ENCODE peak calls at places on chromosomes 11 and 22, in four cellular contexts. C is uterus, D is neural progenitor cell, X is mucosa of descending colon. U is an unnamed sample.

GRCh38 chr11:82732734-82733443 is 775 bp downstream of the FAM181B start:
- DNase-seq in C (no peak), D (peak), X (no peak), U (no peak)

GRCh38 chr22:30602049-30602448 is 4.9 kb upstream of the TCN2 start:
- DNase-seq in C (no peak), D (peak), X (no peak), U (no peak)

GRCh38 chr22:45009881-45010531 is at the start of gene PHF21B:
- DNase-seq in C (peak), D (peak), X (peak), U (no peak)

GRCh38 chr22:27754247-27754887 is 47.2 kb downstream of the MN1 start:
- DNase-seq in C (no peak), D (no peak), X (no peak), U (no peak)

GRCh38 chr11:71342951-71343827 is 90.8 kb upstream of the SHANK2 start:
- DNase-seq in C (no peak), D (peak), X (peak), U (no peak)

GRCh38 chr11:123569387-123569786 is 85.0 kb downstream of the SCN3B start:
- DNase-seq in C (no peak), D (no peak), X (no peak), U (no peak)

GRCh38 chr22:19716829-19717105 is 2.5 kb downstream of the SEPTIN5 start:
- DNase-seq in C (no peak), D (no peak), X (no peak), U (no peak)

GRCh38 chr11:78313181-78313788 is 104.3 kb downstream of the GAB2 start:
- DNase-seq in C (peak), D (no peak), X (peak), U (peak)

GRCh38 chr11:38835986-38836385 is 2237.9 kb upstream of the RAG2 start:
- DNase-seq in C (no peak), D (peak), X (no peak), U (no peak)

GRCh38 chr11:39236916-39237315 is 2222.5 kb downstream of the LRRC4C start:
- DNase-seq in C (no peak), D (peak), X (no peak), U (no peak)

GRCh38 chr22:50184004-50184461 is 1.7 kb upstream of the TRABD start:
- DNase-seq in C (peak), D (peak), X (peak), U (no peak)

GRCh38 chr11:85619497-85619896 is 7.6 kb downstream of the DLG2 start:
- DNase-seq in C (no peak), D (no peak), X (no peak), U (peak)

GRCh38 chr22:50398698-50399648 is 55.8 kb downstream of the PPP6R2 start:
- DNase-seq in C (no peak), D (no peak), X (peak), U (no peak)

GRCh38 chr22:25702046-25702445 is 39.9 kb upstream of the MYO18B start:
- DNase-seq in C (no peak), D (no peak), X (no peak), U (no peak)

GRCh38 chr11:45022294-45023064 is 71.8 kb upstream of the TP53I11 start:
- DNase-seq in C (no peak), D (no peak), X (no peak), U (peak)

GRCh38 chr11:59267196-59267595 is 54.5 kb upstream of the MPEG1 start:
- DNase-seq in C (no peak), D (no peak), X (no peak), U (no peak)

GRCh38 chr11:20156280-20156875 is 3.9 kb downstream of the DBX1 start:
- DNase-seq in C (no peak), D (peak), X (peak), U (no peak)

GRCh38 chr11:64560941-64561340 is 30.1 kb upstream of the SLC22A12 start:
- DNase-seq in C (no peak), D (no peak), X (no peak), U (no peak)

GRCh38 chr11:87917111-87917510 is 258.1 kb downstream of the RAB38 start:
- DNase-seq in C (no peak), D (no peak), X (no peak), U (no peak)

GRCh38 chr11:116099541-116099940 is 595.3 kb upstream of the CADM1 start:
- DNase-seq in C (no peak), D (no peak), X (no peak), U (no peak)

GRCh38 chr11:61688368-61689163 is 8.4 kb downstream of the DAGLA start:
- DNase-seq in C (peak), D (no peak), X (peak), U (no peak)

GRCh38 chr22:50581950-50582561 is 593 bp downstream of the CHKB start:
- DNase-seq in C (no peak), D (no peak), X (no peak), U (no peak)

GRCh38 chr11:130109441-130109840 is 39.7 kb downstream of the APLP2 start:
- DNase-seq in C (no peak), D (no peak), X (no peak), U (no peak)

GRCh38 chr11:62919898-62920640 is 1.1 kb downstream of the CHRM1 start:
- DNase-seq in C (no peak), D (peak), X (no peak), U (no peak)

GRCh38 chr11:71580057-71581003 is 2.3 kb downstream of the KRTAP5-11 start:
- DNase-seq in C (peak), D (peak), X (peak), U (peak)

GRCh38 chr11:107998761-107999160 is 9.9 kb upstream of the CUL5 start:
- DNase-seq in C (no peak), D (no peak), X (no peak), U (no peak)

GRCh38 chr11:16632295-16633200 is 105.9 kb upstream of the C11orf58 start:
- DNase-seq in C (no peak), D (peak), X (no peak), U (no peak)

GRCh38 chr11:62179995-62180394 is 10.0 kb upstream of the SCGB1D1 start:
- DNase-seq in C (no peak), D (no peak), X (no peak), U (no peak)

GRCh38 chr11:110715541-110715940 is 3.3 kb upstream of the ARHGAP20 start:
- DNase-seq in C (no peak), D (no peak), X (no peak), U (no peak)

GRCh38 chr11:112339566-112339965 is 78.9 kb upstream of the PLET1 start:
- DNase-seq in C (no peak), D (no peak), X (no peak), U (no peak)

GRCh38 chr11:108253176-108253575 is 30.3 kb downstream of the ATM start:
- DNase-seq in C (no peak), D (no peak), X (no peak), U (no peak)

GRCh38 chr11:126519653-126520573 is 164.4 kb downstream of the ST3GAL4 start:
- DNase-seq in C (peak), D (no peak), X (no peak), U (no peak)

GRCh38 chr22:27405672-27406388 is 395.7 kb downstream of the MN1 start:
- DNase-seq in C (no peak), D (peak), X (peak), U (no peak)

GRCh38 chr11:107756553-107756952 is 44.7 kb upstream of the SLN start:
- DNase-seq in C (no peak), D (peak), X (no peak), U (no peak)

GRCh38 chr11:74685905-74686304 is 45.3 kb downstream of the CHRDL2 start:
- DNase-seq in C (no peak), D (no peak), X (peak), U (no peak)

GRCh38 chr11:272931-273198 is 5.3 kb upstream of the NLRP6 start:
- DNase-seq in C (no peak), D (no peak), X (no peak), U (no peak)

GRCh38 chr11:269146-269890 is 8.9 kb upstream of the NLRP6 start:
- DNase-seq in C (no peak), D (no peak), X (peak), U (peak)

GRCh38 chr11:271316-271715 is 6.9 kb upstream of the NLRP6 start:
- DNase-seq in C (no peak), D (no peak), X (peak), U (no peak)

GRCh38 chr11:272195-272930 is 5.8 kb upstream of the NLRP6 start:
- DNase-seq in C (no peak), D (no peak), X (no peak), U (no peak)

GRCh38 chr11:270451-271208 is 7.6 kb upstream of the NLRP6 start:
- DNase-seq in C (no peak), D (no peak), X (no peak), U (no peak)
- H3K4me3 ChIP-seq in C (no peak), D (no peak), X (no peak), U (no peak)

DNA sequence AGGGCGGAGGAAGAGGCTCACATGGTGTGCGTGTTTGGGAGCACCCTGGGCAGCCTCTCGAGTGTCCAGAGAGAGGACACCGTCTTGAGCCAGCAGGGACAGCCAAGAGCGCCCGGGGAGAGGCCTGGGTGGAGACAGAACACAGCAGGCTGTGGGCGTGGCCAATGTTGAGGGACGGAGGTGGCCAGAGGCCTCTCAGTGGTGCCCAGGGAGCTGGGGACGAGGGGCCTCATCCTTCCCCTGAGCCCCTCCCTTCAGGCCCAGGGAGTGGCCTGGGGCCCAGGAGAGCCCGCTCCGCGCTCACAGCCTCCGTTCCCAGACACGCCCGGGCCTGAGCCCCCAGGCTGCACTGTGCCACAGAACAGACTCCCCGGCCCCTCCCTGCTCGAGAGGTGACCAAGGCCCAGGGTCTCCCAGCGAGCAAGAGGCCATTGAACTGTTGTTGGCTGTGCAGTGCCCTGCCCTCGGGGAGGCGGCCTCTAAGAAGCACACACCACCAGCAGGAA is 48.4 kb downstream of the CDKN1C start:
- DNase-seq in C (peak), D (peak), X (peak), U (no peak)
- TF ChIP-seq CTCF in C (peak), D (peak), X (no peak), U (no peak)

GRCh38 chr22:46761539-46762237 is 762 bp upstream of the TBC1D22A start:
- DNase-seq in C (no peak), D (peak), X (no peak), U (no peak)
- H3K4me3 ChIP-seq in C (peak), D (peak), X (peak), U (peak)

GRCh38 chr11:119907122-119907933 is 178.3 kb upstream of the NECTIN1 start:
- DNase-seq in C (no peak), D (no peak), X (peak), U (no peak)

GRCh38 chr11:119909077-119909476 is 180.1 kb upstream of the NECTIN1 start:
- DNase-seq in C (no peak), D (no peak), X (no peak), U (no peak)

GRCh38 chr11:119906376-119906775 is 177.4 kb upstream of the NECTIN1 start:
- DNase-seq in C (no peak), D (no peak), X (no peak), U (no peak)

GRCh38 chr11:119909495-119909894 is 180.5 kb upstream of the NECTIN1 start:
- DNase-seq in C (no peak), D (no peak), X (no peak), U (no peak)

DNA sequence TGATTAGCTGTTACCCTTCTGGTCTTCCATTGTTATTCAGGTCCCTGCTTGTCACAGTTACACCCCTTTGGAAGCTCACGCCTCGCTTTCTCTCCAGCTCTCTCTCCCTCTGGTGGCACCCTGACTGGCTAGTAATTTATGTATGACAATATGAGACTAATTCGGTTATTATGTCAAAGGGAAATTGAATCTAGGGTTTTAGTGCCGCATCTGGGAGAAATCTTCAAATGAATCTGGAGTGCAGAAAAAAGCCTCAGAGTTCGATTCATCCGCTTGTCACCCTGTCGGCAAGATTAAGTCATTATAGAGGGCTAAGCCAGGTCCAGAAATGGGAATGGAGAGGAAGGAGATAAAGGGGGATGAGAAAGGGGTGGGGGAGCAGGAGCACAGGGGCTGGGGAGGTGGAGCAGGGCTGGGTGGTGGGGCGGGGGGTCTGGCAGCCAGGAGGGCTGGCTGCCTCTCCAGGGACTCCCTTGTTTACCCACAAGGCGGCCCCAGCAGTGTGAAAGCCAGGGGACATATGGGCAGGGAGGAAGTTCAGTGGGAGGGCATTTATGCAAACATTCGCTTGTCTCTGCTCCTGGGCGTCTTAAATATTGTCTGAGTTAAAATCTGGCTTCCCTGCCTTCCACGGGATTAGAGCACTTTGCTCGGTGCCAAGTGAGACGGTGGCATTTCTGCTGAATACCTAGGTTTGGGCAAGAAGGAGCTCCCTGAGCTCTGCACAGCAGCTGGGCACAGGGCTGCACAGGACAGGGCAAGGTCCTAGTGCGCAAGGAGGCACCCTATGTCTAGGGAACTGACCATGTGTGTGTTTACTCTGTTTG is 179.1 kb upstream of the NECTIN1 start:
- DNase-seq in C (no peak), D (no peak), X (peak), U (no peak)
- TF ChIP-seq CTCF in C (no peak), D (no peak), X (no peak), U (no peak)

GRCh38 chr11:42906226-42906625 is 405.6 kb upstream of the API5 start:
- DNase-seq in C (no peak), D (no peak), X (no peak), U (no peak)
- H3K4me3 ChIP-seq in C (no peak), D (no peak), X (no peak), U (no peak)

GRCh38 chr22:17945851-17946690 is 78.3 kb downstream of the MICAL3 start:
- DNase-seq in C (no peak), D (no peak), X (no peak), U (no peak)
- TF ChIP-seq CTCF in C (no peak), D (no peak), X (no peak), U (no peak)

DNA sequence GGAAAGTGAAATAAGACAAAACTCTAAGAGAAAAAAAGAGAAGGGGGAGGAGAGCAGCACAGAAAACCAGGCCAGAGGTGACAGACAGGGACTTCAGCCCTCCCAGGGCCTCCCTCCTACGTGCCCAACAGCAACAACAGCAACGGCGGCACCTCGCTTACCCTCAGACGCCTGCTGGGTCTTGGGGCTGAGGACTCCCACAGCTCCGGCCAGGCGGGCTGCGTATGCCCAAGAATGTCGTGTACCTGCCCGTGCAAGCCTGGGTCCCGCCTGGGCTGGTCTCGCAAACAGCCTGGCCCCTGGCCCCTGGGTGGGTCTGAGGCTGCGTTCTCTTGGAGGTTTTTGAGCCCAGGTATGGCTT is 30.5 kb downstream of the ARAP1 start:
- DNase-seq in C (no peak), D (no peak), X (peak), U (no peak)
- H3K4me3 ChIP-seq in C (peak), D (no peak), X (peak), U (peak)